ENCODE peak calls at places on chromosomes 16 and 17, in six cellular contexts. One of them, this sample, is unnamed.

GRCh38 chr17:77429985-77430752 is 289.4 kb downstream of the SEC14L1 start:
- DNase-seq in cardiac fibroblast: peak
- DNase-seq in RWPE1: no peak
- DNase-seq in kidney: peak
- DNase-seq in progenitor cell of endocrine pancreas: peak
- DNase-seq in GM20000: peak
- DNase-seq in this sample: peak

GRCh38 chr17:1532836-1533602 is 16.6 kb upstream of the INPP5K start:
- DNase-seq in cardiac fibroblast: peak
- DNase-seq in RWPE1: no peak
- DNase-seq in kidney: no peak
- DNase-seq in progenitor cell of endocrine pancreas: no peak
- DNase-seq in GM20000: no peak
- DNase-seq in this sample: peak

GRCh38 chr16:10312784-10313724 is 72.8 kb upstream of the ATF7IP2 start:
- DNase-seq in cardiac fibroblast: no peak
- DNase-seq in RWPE1: no peak
- DNase-seq in kidney: no peak
- DNase-seq in progenitor cell of endocrine pancreas: no peak
- DNase-seq in GM20000: no peak
- DNase-seq in this sample: no peak

GRCh38 chr16:261031-261691 is 14.6 kb downstream of the RGS11 start:
- DNase-seq in cardiac fibroblast: no peak
- DNase-seq in RWPE1: no peak
- DNase-seq in kidney: no peak
- DNase-seq in progenitor cell of endocrine pancreas: no peak
- DNase-seq in GM20000: no peak
- DNase-seq in this sample: no peak

GRCh38 chr16:73771676-73772075 is 524.9 kb upstream of the PSMD7 start:
- DNase-seq in cardiac fibroblast: no peak
- DNase-seq in RWPE1: no peak
- DNase-seq in kidney: no peak
- DNase-seq in progenitor cell of endocrine pancreas: no peak
- DNase-seq in GM20000: no peak
- DNase-seq in this sample: no peak

GRCh38 chr16:71526111-71526998 is at the start of gene CHST4:
- DNase-seq in cardiac fibroblast: peak
- DNase-seq in RWPE1: peak
- DNase-seq in kidney: no peak
- DNase-seq in progenitor cell of endocrine pancreas: no peak
- DNase-seq in GM20000: no peak
- DNase-seq in this sample: peak

GRCh38 chr16:83117810-83118209 is 491.0 kb downstream of the CDH13 start:
- DNase-seq in cardiac fibroblast: no peak
- DNase-seq in RWPE1: no peak
- DNase-seq in kidney: no peak
- DNase-seq in progenitor cell of endocrine pancreas: no peak
- DNase-seq in GM20000: no peak
- DNase-seq in this sample: no peak

GRCh38 chr17:82949984-82950383 is 110.2 kb upstream of the ZNF750 start:
- DNase-seq in cardiac fibroblast: no peak
- DNase-seq in RWPE1: no peak
- DNase-seq in kidney: peak
- DNase-seq in progenitor cell of endocrine pancreas: no peak
- DNase-seq in GM20000: no peak
- DNase-seq in this sample: no peak

GRCh38 chr17:35341465-35341992 is 31.9 kb downstream of the SLFN11 start:
- DNase-seq in cardiac fibroblast: peak
- DNase-seq in RWPE1: no peak
- DNase-seq in kidney: no peak
- DNase-seq in progenitor cell of endocrine pancreas: no peak
- DNase-seq in GM20000: peak
- DNase-seq in this sample: no peak

GRCh38 chr17:58997756-58998553 is 108.7 kb downstream of the TRIM37 start:
- DNase-seq in cardiac fibroblast: peak
- DNase-seq in RWPE1: no peak
- DNase-seq in kidney: no peak
- DNase-seq in progenitor cell of endocrine pancreas: no peak
- DNase-seq in GM20000: no peak
- DNase-seq in this sample: no peak

GRCh38 chr17:5416886-5417285 is 2.6 kb downstream of the NUP88 start:
- DNase-seq in cardiac fibroblast: no peak
- DNase-seq in RWPE1: no peak
- DNase-seq in kidney: no peak
- DNase-seq in progenitor cell of endocrine pancreas: no peak
- DNase-seq in GM20000: no peak
- DNase-seq in this sample: no peak

GRCh38 chr16:65672960-65673359 is 551.1 kb upstream of the CDH11 start:
- DNase-seq in cardiac fibroblast: peak
- DNase-seq in RWPE1: peak
- DNase-seq in kidney: no peak
- DNase-seq in progenitor cell of endocrine pancreas: no peak
- DNase-seq in GM20000: no peak
- DNase-seq in this sample: no peak

GRCh38 chr16:66418165-66418962 is 8.7 kb upstream of the BEAN1 start:
- DNase-seq in cardiac fibroblast: no peak
- DNase-seq in RWPE1: no peak
- DNase-seq in kidney: no peak
- DNase-seq in progenitor cell of endocrine pancreas: no peak
- DNase-seq in GM20000: no peak
- DNase-seq in this sample: no peak

GRCh38 chr17:66753126-66753920 is 81.6 kb upstream of the CACNG5 start:
- DNase-seq in cardiac fibroblast: no peak
- DNase-seq in RWPE1: no peak
- DNase-seq in kidney: no peak
- DNase-seq in progenitor cell of endocrine pancreas: no peak
- DNase-seq in GM20000: no peak
- DNase-seq in this sample: no peak

GRCh38 chr17:27980035-27980434 is 62.4 kb upstream of the NLK start:
- DNase-seq in cardiac fibroblast: peak
- DNase-seq in RWPE1: peak
- DNase-seq in kidney: no peak
- DNase-seq in progenitor cell of endocrine pancreas: no peak
- DNase-seq in GM20000: no peak
- DNase-seq in this sample: no peak

GRCh38 chr17:17300624-17301568 is 2.3 kb upstream of the NT5M start:
- DNase-seq in cardiac fibroblast: peak
- DNase-seq in RWPE1: peak
- DNase-seq in kidney: peak
- DNase-seq in progenitor cell of endocrine pancreas: peak
- DNase-seq in GM20000: peak
- DNase-seq in this sample: peak

GRCh38 chr17:65389956-65390355 is 171.5 kb downstream of the AXIN2 start:
- DNase-seq in cardiac fibroblast: peak
- DNase-seq in RWPE1: no peak
- DNase-seq in kidney: no peak
- DNase-seq in progenitor cell of endocrine pancreas: no peak
- DNase-seq in GM20000: no peak
- DNase-seq in this sample: no peak

GRCh38 chr17:16003841-16004240 is 4.2 kb downstream of the TTC19 start:
- DNase-seq in cardiac fibroblast: peak
- DNase-seq in RWPE1: no peak
- DNase-seq in kidney: no peak
- DNase-seq in progenitor cell of endocrine pancreas: no peak
- DNase-seq in GM20000: no peak
- DNase-seq in this sample: no peak

GRCh38 chr16:57528499-57529323 is 7.7 kb downstream of the CCDC102A start:
- DNase-seq in cardiac fibroblast: no peak
- DNase-seq in RWPE1: no peak
- DNase-seq in kidney: peak
- DNase-seq in progenitor cell of endocrine pancreas: peak
- DNase-seq in GM20000: no peak
- DNase-seq in this sample: no peak

GRCh38 chr17:64920419-64921172 is 1.3 kb upstream of the LRRC37A3 start:
- DNase-seq in cardiac fibroblast: peak
- DNase-seq in RWPE1: no peak
- DNase-seq in kidney: peak
- DNase-seq in progenitor cell of endocrine pancreas: no peak
- DNase-seq in GM20000: no peak
- DNase-seq in this sample: no peak

GRCh38 chr17:8117367-8117979 is 841 bp downstream of the ALOXE3 start:
- DNase-seq in cardiac fibroblast: no peak
- DNase-seq in RWPE1: no peak
- DNase-seq in kidney: no peak
- DNase-seq in progenitor cell of endocrine pancreas: no peak
- DNase-seq in GM20000: no peak
- DNase-seq in this sample: no peak

GRCh38 chr17:56451629-56452028 is 141.9 kb upstream of the NOG start:
- DNase-seq in cardiac fibroblast: no peak
- DNase-seq in RWPE1: peak
- DNase-seq in kidney: no peak
- DNase-seq in progenitor cell of endocrine pancreas: no peak
- DNase-seq in GM20000: no peak
- DNase-seq in this sample: no peak

GRCh38 chr17:9465216-9465921 is 110.3 kb downstream of the STX8 start:
- DNase-seq in cardiac fibroblast: peak
- DNase-seq in RWPE1: peak
- DNase-seq in kidney: no peak
- DNase-seq in progenitor cell of endocrine pancreas: no peak
- DNase-seq in GM20000: no peak
- DNase-seq in this sample: no peak
- TF ChIP-seq CTCF in cardiac fibroblast: peak
- TF ChIP-seq CTCF in RWPE1: no peak
- TF ChIP-seq CTCF in kidney: no peak
- TF ChIP-seq CTCF in progenitor cell of endocrine pancreas: no peak
- TF ChIP-seq CTCF in GM20000: no peak
- TF ChIP-seq CTCF in this sample: no peak

GRCh38 chr16:70254095-70254964 is 2.6 kb upstream of the EXOSC6 start:
- DNase-seq in cardiac fibroblast: no peak
- DNase-seq in RWPE1: no peak
- DNase-seq in kidney: no peak
- DNase-seq in progenitor cell of endocrine pancreas: no peak
- DNase-seq in GM20000: no peak
- DNase-seq in this sample: peak

GRCh38 chr16:70251651-70252354 is at the start of gene EXOSC6:
- DNase-seq in cardiac fibroblast: peak
- DNase-seq in RWPE1: peak
- DNase-seq in kidney: peak
- DNase-seq in progenitor cell of endocrine pancreas: peak
- DNase-seq in GM20000: peak
- DNase-seq in this sample: peak

GRCh38 chr16:70252355-70252988 is 732 bp upstream of the EXOSC6 start:
- DNase-seq in cardiac fibroblast: peak
- DNase-seq in RWPE1: no peak
- DNase-seq in kidney: no peak
- DNase-seq in progenitor cell of endocrine pancreas: no peak
- DNase-seq in GM20000: no peak
- DNase-seq in this sample: peak

GRCh38 chr16:70254965-70255286 is 3.2 kb upstream of the EXOSC6 start:
- DNase-seq in cardiac fibroblast: no peak
- DNase-seq in RWPE1: no peak
- DNase-seq in kidney: no peak
- DNase-seq in progenitor cell of endocrine pancreas: no peak
- DNase-seq in GM20000: no peak
- DNase-seq in this sample: no peak

DNA sequence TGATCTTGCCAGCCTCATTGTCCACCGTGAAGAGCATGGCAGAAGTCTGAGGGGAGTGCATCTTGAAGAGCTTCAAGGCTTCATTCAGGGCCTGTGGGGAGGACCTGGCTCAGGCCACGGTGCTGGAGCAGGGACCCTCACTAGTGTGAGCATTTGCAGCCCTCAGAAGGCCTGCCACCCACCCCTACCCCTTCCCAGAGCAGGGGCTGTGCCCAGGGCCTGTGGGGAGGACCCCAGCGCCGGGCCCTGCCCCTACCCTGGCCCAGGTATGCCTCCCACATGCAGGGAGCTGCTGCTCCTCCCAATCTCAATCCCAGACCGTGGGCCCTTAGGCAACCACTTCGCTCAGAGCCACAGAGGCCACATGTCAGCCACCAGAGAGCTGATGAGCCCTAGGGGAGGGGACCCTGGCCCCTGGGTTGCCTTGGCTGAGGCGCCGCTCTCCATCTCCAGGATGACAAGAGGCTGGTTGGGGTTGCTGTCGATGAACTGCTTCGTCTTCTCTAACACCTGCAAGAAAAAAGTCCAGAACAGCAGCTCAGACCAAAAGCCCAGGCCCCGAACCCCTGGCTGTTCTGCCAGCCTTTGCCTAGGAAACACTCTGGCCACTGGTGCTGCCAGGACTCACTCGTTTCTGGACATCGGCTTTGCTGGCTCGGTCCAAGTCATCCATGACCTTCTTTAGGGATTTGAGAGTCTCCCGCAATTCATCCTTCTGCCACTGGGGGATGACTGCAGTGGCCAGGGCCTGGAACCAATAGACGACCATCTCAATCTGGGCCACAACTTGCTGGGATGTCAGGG is 1.8 kb upstream of the EXOSC6 start:
- DNase-seq in cardiac fibroblast: peak
- DNase-seq in RWPE1: peak
- DNase-seq in kidney: no peak
- DNase-seq in progenitor cell of endocrine pancreas: no peak
- DNase-seq in GM20000: peak
- DNase-seq in this sample: peak
- TF ChIP-seq CTCF in cardiac fibroblast: peak
- TF ChIP-seq CTCF in RWPE1: peak
- TF ChIP-seq CTCF in kidney: peak
- TF ChIP-seq CTCF in progenitor cell of endocrine pancreas: peak
- TF ChIP-seq CTCF in GM20000: peak
- TF ChIP-seq CTCF in this sample: no peak

DNA sequence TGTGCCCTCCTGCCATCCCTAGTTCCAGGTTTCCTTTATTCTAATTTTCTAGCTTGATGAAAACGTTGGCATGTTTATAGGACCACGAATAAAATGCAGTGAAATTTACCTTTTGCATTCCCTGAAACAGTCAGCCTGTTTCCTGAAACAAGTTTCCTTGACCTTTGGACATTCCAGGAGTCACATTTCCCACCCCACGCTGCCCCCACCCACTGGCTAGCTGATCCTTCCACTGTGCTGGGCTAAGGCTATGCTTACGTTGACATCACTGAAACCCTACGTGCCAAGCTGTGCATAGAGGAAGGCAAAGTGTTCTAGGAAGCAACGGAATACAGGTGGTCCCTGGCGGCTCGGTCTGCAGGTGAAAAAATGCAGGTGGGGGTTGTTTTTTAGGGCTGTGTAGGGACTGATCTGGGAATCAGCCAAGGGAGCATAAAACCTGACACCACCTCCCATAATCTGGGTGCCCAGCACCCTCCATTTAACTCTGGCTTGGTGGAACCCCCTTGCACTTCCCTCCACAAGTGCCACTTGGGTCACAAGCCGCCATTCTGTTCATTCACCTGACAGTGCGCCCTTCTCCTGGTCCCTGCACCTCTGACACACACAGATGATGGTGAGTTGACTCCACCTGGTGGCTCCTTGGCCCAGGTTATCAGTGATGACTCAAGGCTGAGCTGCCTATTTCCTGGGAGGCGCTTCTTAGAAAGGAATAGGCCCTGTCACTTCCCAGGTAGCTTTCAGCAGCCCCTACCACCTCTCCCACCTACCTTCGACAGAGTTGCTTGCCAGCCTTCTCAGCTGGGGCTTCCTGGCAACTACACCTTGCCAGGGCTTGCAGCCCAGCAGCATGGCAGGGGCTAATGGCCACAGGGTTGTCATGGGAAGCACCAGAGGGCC is 83.7 kb downstream of the N4BP1 start:
- DNase-seq in cardiac fibroblast: peak
- DNase-seq in RWPE1: peak
- DNase-seq in kidney: peak
- DNase-seq in progenitor cell of endocrine pancreas: no peak
- DNase-seq in GM20000: peak
- DNase-seq in this sample: peak
- TF ChIP-seq CTCF in cardiac fibroblast: no peak
- TF ChIP-seq CTCF in RWPE1: no peak
- TF ChIP-seq CTCF in kidney: peak
- TF ChIP-seq CTCF in progenitor cell of endocrine pancreas: peak
- TF ChIP-seq CTCF in GM20000: peak
- TF ChIP-seq CTCF in this sample: peak

GRCh38 chr16:11949527-11949926 is 7.7 kb upstream of the NPIPB2 start:
- DNase-seq in cardiac fibroblast: peak
- DNase-seq in RWPE1: peak
- DNase-seq in kidney: no peak
- DNase-seq in progenitor cell of endocrine pancreas: no peak
- DNase-seq in GM20000: peak
- DNase-seq in this sample: peak
- TF ChIP-seq CTCF in cardiac fibroblast: peak
- TF ChIP-seq CTCF in RWPE1: peak
- TF ChIP-seq CTCF in kidney: peak
- TF ChIP-seq CTCF in progenitor cell of endocrine pancreas: peak
- TF ChIP-seq CTCF in GM20000: peak
- TF ChIP-seq CTCF in this sample: peak

This sample was measured in GM13976.